ENCODE peak calls at places on chromosomes 7 and 10, in nine cellular contexts. A is neural progenitor cell; S is cardiac muscle cell; F is heart left ventricle; P is RWPE2; D is psoas muscle; N is right cardiac atrium; M is HCT116; T is effector memory CD4-positive, alpha-beta T cell. R is an unnamed sample.

GRCh38 chr7:67344481-67345193 is 348.0 kb downstream of the TYW1 start:
- DNase-seq in A (no peak), S (no peak), F (no peak), P (no peak), D (no peak), N (no peak), M (no peak), T (no peak), R (no peak)

GRCh38 chr10:72258617-72259016 is 15.1 kb upstream of the DDIT4 start:
- DNase-seq in A (no peak), S (no peak), F (no peak), P (no peak), D (no peak), N (no peak), M (no peak), T (no peak), R (no peak)

GRCh38 chr7:103117016-103117415 is 31.9 kb downstream of the NAPEPLD start:
- DNase-seq in A (no peak), S (no peak), F (no peak), P (no peak), D (no peak), N (no peak), M (no peak), T (no peak), R (no peak)

GRCh38 chr7:36208997-36209813 is 56.2 kb downstream of the EEPD1 start:
- DNase-seq in A (no peak), S (no peak), F (no peak), P (no peak), D (no peak), N (no peak), M (no peak), T (peak), R (no peak)

GRCh38 chr10:62373995-62374861 is at the start of gene ZNF365:
- DNase-seq in A (peak), S (peak), F (peak), P (peak), D (peak), N (peak), M (peak), T (peak), R (peak)

GRCh38 chr7:19928247-19928646 is 154.8 kb upstream of the TMEM196 start:
- DNase-seq in A (no peak), S (no peak), F (no peak), P (no peak), D (no peak), N (no peak), M (no peak), T (no peak), R (no peak)

GRCh38 chr7:27080844-27081423 is 14.9 kb downstream of the HOXA1 start:
- DNase-seq in A (no peak), S (no peak), F (no peak), P (no peak), D (no peak), N (no peak), M (no peak), T (no peak), R (no peak)

GRCh38 chr10:127337801-127338200 is 141.4 kb upstream of the INSYN2A start:
- DNase-seq in A (peak), S (peak), F (no peak), P (no peak), D (no peak), N (peak), M (no peak), T (no peak), R (no peak)

GRCh38 chr10:23158370-23158769 is 33.7 kb upstream of the PTF1A start:
- DNase-seq in A (peak), S (peak), F (no peak), P (no peak), D (no peak), N (peak), M (peak), T (no peak), R (no peak)

GRCh38 chr7:34064511-34065158 is 159.3 kb downstream of the BMPER start:
- DNase-seq in A (no peak), S (peak), F (no peak), P (no peak), D (peak), N (no peak), M (no peak), T (no peak), R (no peak)

GRCh38 chr7:40200791-40201190 is 66.0 kb downstream of the SUGCT start:
- DNase-seq in A (no peak), S (peak), F (no peak), P (no peak), D (no peak), N (no peak), M (no peak), T (no peak), R (no peak)

GRCh38 chr7:98284335-98285036 is 3.0 kb downstream of the BRI3 start:
- DNase-seq in A (no peak), S (peak), F (peak), P (peak), D (peak), N (peak), M (no peak), T (no peak), R (peak)

GRCh38 chr10:23325132-23325531 is 19.5 kb downstream of the C10orf67 start:
- DNase-seq in A (no peak), S (no peak), F (no peak), P (no peak), D (no peak), N (no peak), M (no peak), T (no peak), R (no peak)

GRCh38 chr7:151070573-151070960 is 10.0 kb downstream of the FASTK start:
- DNase-seq in A (no peak), S (no peak), F (no peak), P (no peak), D (no peak), N (no peak), M (no peak), T (no peak), R (no peak)

GRCh38 chr10:102645388-102645740 is 1.1 kb downstream of the TRIM8 start:
- DNase-seq in A (no peak), S (no peak), F (peak), P (no peak), D (peak), N (peak), M (peak), T (peak), R (peak)

GRCh38 chr10:15401382-15401781 is 30.3 kb upstream of the FAM171A1 start:
- DNase-seq in A (no peak), S (no peak), F (no peak), P (no peak), D (no peak), N (no peak), M (no peak), T (no peak), R (no peak)

GRCh38 chr10:110425684-110426293 is 71.9 kb upstream of the DUSP5 start:
- DNase-seq in A (no peak), S (peak), F (no peak), P (no peak), D (peak), N (no peak), M (no peak), T (no peak), R (no peak)

GRCh38 chr10:91097313-91097712 is 123.2 kb upstream of the PCGF5 start:
- DNase-seq in A (no peak), S (no peak), F (no peak), P (no peak), D (no peak), N (no peak), M (no peak), T (no peak), R (no peak)

GRCh38 chr10:61992683-61993629 is 91.5 kb downstream of the ARID5B start:
- DNase-seq in A (no peak), S (peak), F (no peak), P (no peak), D (no peak), N (peak), M (no peak), T (peak), R (no peak)

GRCh38 chr10:6115824-6116350 is 27.1 kb downstream of the RBM17 start:
- DNase-seq in A (no peak), S (no peak), F (no peak), P (no peak), D (no peak), N (no peak), M (no peak), T (no peak), R (no peak)

GRCh38 chr10:63929826-63930467 is 408.7 kb downstream of the REEP3 start:
- DNase-seq in A (no peak), S (no peak), F (no peak), P (peak), D (no peak), N (no peak), M (no peak), T (no peak), R (no peak)

GRCh38 chr10:30052062-30052461 is 7.3 kb downstream of the JCAD start:
- DNase-seq in A (no peak), S (no peak), F (no peak), P (no peak), D (no peak), N (no peak), M (no peak), T (no peak), R (no peak)

DNA sequence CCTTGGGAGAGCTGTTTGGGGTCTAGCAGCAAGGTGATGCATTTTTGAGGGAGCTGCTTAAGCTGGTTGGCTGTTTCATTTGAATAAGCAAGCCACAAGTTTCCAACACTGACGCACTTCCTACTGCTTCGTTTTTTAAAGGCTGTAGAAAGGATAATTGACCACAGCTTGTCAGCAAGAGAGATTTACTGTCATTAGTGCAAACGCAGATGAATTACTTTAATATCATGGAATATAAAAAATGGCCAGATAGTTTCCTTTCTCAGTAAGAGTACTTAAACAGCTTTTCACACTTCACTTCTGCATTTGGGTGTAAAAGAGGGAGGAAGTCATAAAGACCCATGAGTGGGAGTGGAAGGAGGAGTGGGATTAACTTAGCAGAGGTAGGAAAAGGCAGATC is 61.5 kb downstream of the FZD1 start:
- DNase-seq in A (no peak), S (peak), F (no peak), P (no peak), D (no peak), N (no peak), M (no peak), T (no peak), R (no peak)
- H3K27ac ChIP-seq in A (no peak), S (no peak), F (peak), P (no peak), D (no peak), N (no peak), M (no peak), T (no peak), R (no peak)

GRCh38 chr10:21082206-21082605 is 185.1 kb upstream of the NEBL start:
- DNase-seq in A (no peak), S (no peak), F (no peak), P (no peak), D (no peak), N (no peak), M (no peak), T (no peak), R (no peak)

GRCh38 chr10:21077681-21078080 is 180.6 kb upstream of the NEBL start:
- DNase-seq in A (no peak), S (no peak), F (no peak), P (no peak), D (no peak), N (no peak), M (no peak), T (no peak), R (no peak)

GRCh38 chr10:21078410-21079329 is 181.6 kb upstream of the NEBL start:
- DNase-seq in A (peak), S (peak), F (no peak), P (no peak), D (peak), N (peak), M (peak), T (no peak), R (peak)

GRCh38 chr10:21079330-21079658 is 182.2 kb upstream of the NEBL start:
- DNase-seq in A (no peak), S (no peak), F (no peak), P (no peak), D (no peak), N (no peak), M (no peak), T (no peak), R (no peak)

DNA sequence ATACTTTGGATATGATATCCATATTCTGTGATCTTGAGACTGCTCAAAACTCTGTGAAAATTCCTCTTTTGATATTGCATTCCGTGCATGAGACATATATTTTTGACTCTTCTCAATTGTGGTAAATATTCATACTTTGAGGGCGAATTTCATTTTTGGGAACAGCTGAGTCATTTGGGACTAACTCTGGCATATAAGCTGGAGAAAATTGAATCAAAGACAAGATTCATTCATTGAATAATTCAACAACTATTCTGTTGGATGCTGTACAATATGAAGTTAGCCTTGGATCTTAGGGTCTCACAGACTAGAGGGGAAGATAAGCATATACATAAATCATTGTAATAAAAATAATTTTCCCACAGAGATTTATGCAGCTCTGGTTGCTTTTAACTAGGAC is 183.1 kb upstream of the NEBL start:
- DNase-seq in A (no peak), S (peak), F (no peak), P (no peak), D (no peak), N (no peak), M (no peak), T (no peak), R (no peak)
- H3K27ac ChIP-seq in A (no peak), S (no peak), F (no peak), P (no peak), D (no peak), N (no peak), M (no peak), T (no peak), R (no peak)

DNA sequence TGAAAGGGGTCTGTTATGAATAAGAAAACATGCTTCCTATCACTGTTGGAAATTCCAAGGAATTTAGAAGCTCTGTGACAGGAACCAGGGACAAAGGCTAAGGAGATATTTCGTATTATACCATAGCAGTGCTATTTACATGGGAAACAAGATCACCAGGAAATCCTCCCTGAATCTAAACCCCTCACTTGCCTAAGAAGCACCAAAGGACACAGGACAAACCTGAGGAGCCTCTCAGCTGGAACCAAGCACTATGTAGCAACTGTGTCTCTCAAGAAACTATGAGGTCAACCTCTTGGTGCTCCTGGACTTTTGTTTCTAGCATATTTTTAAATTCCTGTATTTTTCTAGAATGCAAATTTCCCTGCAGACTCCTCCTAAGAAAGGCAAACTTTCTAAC is 20.8 kb upstream of the IFIT1B start:
- DNase-seq in A (no peak), S (no peak), F (no peak), P (no peak), D (no peak), N (no peak), M (no peak), T (no peak), R (no peak)
- H3K27ac ChIP-seq in A (no peak), S (no peak), F (no peak), P (no peak), D (no peak), N (no peak), M (no peak), T (no peak), R (no peak)

GRCh38 chr10:5070648-5071410 is 23.4 kb upstream of the AKR1C3 start:
- DNase-seq in A (no peak), S (peak), F (no peak), P (no peak), D (no peak), N (no peak), M (no peak), T (no peak), R (no peak)
- H3K27ac ChIP-seq in A (no peak), S (peak), F (peak), P (peak), D (peak), N (peak), M (no peak), T (no peak), R (peak)